ENCODE peak calls at places on chromosomes 5 and 9, in five cellular contexts. L, G, X, H and M are unnamed samples.

GRCh38 chr9:121498487-121499176 is 1.0 kb downstream of the GGTA1 start:
- DNase-seq in L (peak; percentile 28), G (peak; percentile 34), X (no peak), H (peak; percentile 11), M (peak; percentile 46)

GRCh38 chr9:100125913-100126312 is 26.9 kb downstream of the INVS start:
- DNase-seq in L (no peak), G (no peak), X (no peak), H (no peak), M (no peak)

GRCh38 chr5:74810915-74811314 is 43.9 kb downstream of the NSA2 start:
- DNase-seq in L (no peak), G (peak; percentile 92), X (no peak), H (no peak), M (peak; percentile 58)

GRCh38 chr5:151221574-151221973 is 2.3 kb downstream of the CCDC69 start:
- DNase-seq in L (peak; percentile 49), G (peak; percentile 32), X (no peak), H (peak; percentile 31), M (peak; percentile 11)

GRCh38 chr5:56102885-56103284 is 108.1 kb upstream of the IL6ST start:
- DNase-seq in L (no peak), G (no peak), X (no peak), H (no peak), M (no peak)

GRCh38 chr5:1215320-1216096 is 9.7 kb upstream of the SLC6A18 start:
- DNase-seq in L (no peak), G (no peak), X (no peak), H (no peak), M (no peak)

GRCh38 chr9:125176632-125177031 is 13.0 kb downstream of the PPP6C start:
- DNase-seq in L (no peak), G (no peak), X (no peak), H (no peak), M (no peak)

GRCh38 chr5:171149333-171149732 is 159.7 kb upstream of the TLX3 start:
- DNase-seq in L (no peak), G (no peak), X (no peak), H (no peak), M (no peak)

GRCh38 chr5:109863752-109864151 is 174.0 kb downstream of the MAN2A1 start:
- DNase-seq in L (no peak), G (peak; percentile 16), X (no peak), H (no peak), M (no peak)

GRCh38 chr9:123544007-123544827 is 188.2 kb downstream of the CRB2 start:
- DNase-seq in L (peak; percentile 44), G (peak; percentile 33), X (peak; percentile 7), H (peak; percentile 34), M (no peak)

GRCh38 chr5:168177831-168178450 is 113.5 kb upstream of the WWC1 start:
- DNase-seq in L (no peak), G (no peak), X (no peak), H (no peak), M (peak; percentile 74)

GRCh38 chr5:126831175-126831574 is 54.2 kb downstream of the LMNB1 start:
- DNase-seq in L (no peak), G (no peak), X (no peak), H (no peak), M (no peak)

GRCh38 chr5:63916786-63917185 is 45.5 kb downstream of the HTR1A start:
- DNase-seq in L (no peak), G (peak; percentile 24), X (no peak), H (no peak), M (peak; percentile 70)

GRCh38 chr5:958701-959571 is 49.7 kb upstream of the NKD2 start:
- DNase-seq in L (no peak), G (peak; percentile 97), X (no peak), H (no peak), M (peak; percentile 99)

GRCh38 chr9:38662763-38663593 is 42.6 kb upstream of the ANKRD18A start:
- DNase-seq in L (no peak), G (no peak), X (no peak), H (no peak), M (no peak)

GRCh38 chr9:93365427-93366118 is 85.9 kb upstream of the FAM120A start:
- DNase-seq in L (no peak), G (no peak), X (no peak), H (no peak), M (no peak)

GRCh38 chr9:127776195-127776918 is 2.1 kb downstream of the SH2D3C start:
- DNase-seq in L (peak; percentile 88), G (no peak), X (peak; percentile 55), H (no peak), M (no peak)